ENCODE peak calls at places on chromosomes 12 and 14, in eight cellular contexts. U is T47D; S is T-helper 1 cell; F is mesothelial cell of epicardium; C is astrocyte of the spinal cord; K is foreskin melanocyte; R is heart right ventricle; G is effector memory CD8-positive, alpha-beta T cell. E is an unnamed sample.

GRCh38 chr12:31362759-31363415 is 36.9 kb upstream of the SINHCAF start:
- DNase-seq in C (no peak), G (no peak), K (no peak), F (no peak), U (peak), R (no peak), S (no peak), E (no peak)

GRCh38 chr14:54174437-54174836 is 217.8 kb upstream of the BMP4 start:
- DNase-seq in K (no peak), S (no peak), F (no peak), G (no peak), R (no peak), U (no peak), C (no peak), E (no peak)

GRCh38 chr14:49971156-49972141 is 78.6 kb downstream of the ARF6 start:
- DNase-seq in G (peak), U (peak), R (no peak), K (no peak), F (no peak), C (no peak), S (no peak), E (no peak)

GRCh38 chr14:74616507-74616906 is 4.5 kb upstream of the LTBP2 start:
- DNase-seq in S (no peak), U (no peak), R (no peak), F (no peak), G (no peak), K (no peak), C (peak), E (no peak)

GRCh38 chr12:82880442-82880901 is 193.8 kb downstream of the TMTC2 start:
- DNase-seq in K (no peak), R (no peak), G (no peak), C (peak), S (no peak), U (peak), F (no peak), E (no peak)

GRCh38 chr14:75549169-75549568 is 26.9 kb downstream of the BATF start:
- DNase-seq in S (no peak), G (no peak), R (no peak), C (no peak), F (no peak), K (no peak), U (no peak), E (no peak)

GRCh38 chr12:52319097-52319496 is 2.1 kb downstream of the KRT83 start:
- DNase-seq in F (peak), G (no peak), S (no peak), R (no peak), C (no peak), K (no peak), U (peak), E (no peak)

GRCh38 chr14:35949933-35950332 is 123.8 kb downstream of the BRMS1L start:
- DNase-seq in C (peak), G (no peak), S (no peak), K (peak), U (peak), F (no peak), R (no peak), E (no peak)

GRCh38 chr14:79354336-79354735 is 857.0 kb downstream of the DIO2 start:
- DNase-seq in G (no peak), F (no peak), C (no peak), U (no peak), R (no peak), S (no peak), K (no peak), E (no peak)

GRCh38 chr14:102594514-102595175 is 2.2 kb downstream of the RCOR1 start:
- DNase-seq in F (no peak), U (peak), C (peak), K (peak), G (peak), R (peak), S (no peak), E (peak)

GRCh38 chr14:65753061-65753460 is 340.5 kb downstream of the FUT8 start:
- DNase-seq in S (no peak), K (no peak), U (no peak), R (no peak), C (no peak), G (no peak), F (no peak), E (no peak)

GRCh38 chr12:2287151-2287550 is 234.4 kb downstream of the CACNA1C start:
- DNase-seq in F (no peak), R (peak), K (no peak), C (no peak), U (no peak), G (no peak), S (no peak), E (no peak)

GRCh38 chr14:70802379-70802778 is 6.9 kb downstream of the MAP3K9 start:
- DNase-seq in S (no peak), C (no peak), K (no peak), G (no peak), U (no peak), F (no peak), R (no peak), E (no peak)

GRCh38 chr14:41749425-41749824 is 142.7 kb downstream of the LRFN5 start:
- DNase-seq in R (no peak), K (no peak), G (no peak), F (no peak), S (no peak), U (peak), C (peak), E (no peak)

GRCh38 chr12:127928615-127929014 is 338.4 kb upstream of the TMEM132C start:
- DNase-seq in G (no peak), K (no peak), U (no peak), F (no peak), C (peak), S (no peak), R (no peak), E (no peak)